ENCODE peak calls at places on chromosomes 2 and 18, in four cellular contexts. One of them, this sample, is unnamed.

GRCh38 chr18:8391068-8391467 is 218.2 kb upstream of the RAB12 start:
- DNase-seq in uterus: no peak
- DNase-seq in B cell: no peak
- DNase-seq in endothelial cell: no peak
- DNase-seq in this sample: no peak

GRCh38 chr2:5539281-5540211 is 152.6 kb upstream of the SOX11 start:
- DNase-seq in uterus: no peak
- DNase-seq in B cell: no peak
- DNase-seq in endothelial cell: peak; percentile 7
- DNase-seq in this sample: no peak

GRCh38 chr2:6639870-6640639 is 225.7 kb downstream of the CMPK2 start:
- DNase-seq in uterus: no peak
- DNase-seq in B cell: no peak
- DNase-seq in endothelial cell: peak; percentile 11
- DNase-seq in this sample: no peak

GRCh38 chr2:191301971-191302370 is 56.8 kb downstream of the MYO1B start:
- DNase-seq in uterus: no peak
- DNase-seq in B cell: no peak
- DNase-seq in endothelial cell: no peak
- DNase-seq in this sample: no peak

GRCh38 chr2:111897924-111898702 is at the start of gene MERTK:
- DNase-seq in uterus: peak; percentile 87
- DNase-seq in B cell: peak; percentile 71
- DNase-seq in endothelial cell: peak; percentile 95
- DNase-seq in this sample: peak; percentile 73

GRCh38 chr2:17539993-17540812 is at the start of gene VSNL1:
- DNase-seq in uterus: peak; percentile 83
- DNase-seq in B cell: no peak
- DNase-seq in endothelial cell: peak; percentile 94
- DNase-seq in this sample: no peak

GRCh38 chr2:222448806-222449205 is 24.5 kb downstream of the SGPP2 start:
- DNase-seq in uterus: peak; percentile 65
- DNase-seq in B cell: no peak
- DNase-seq in endothelial cell: no peak
- DNase-seq in this sample: no peak

GRCh38 chr2:42450136-42450535 is 43.6 kb downstream of the KCNG3 start:
- DNase-seq in uterus: no peak
- DNase-seq in B cell: no peak
- DNase-seq in endothelial cell: no peak
- DNase-seq in this sample: no peak

GRCh38 chr2:240960309-240960962 is 38.0 kb upstream of the SNED1 start:
- DNase-seq in uterus: peak; percentile 78
- DNase-seq in B cell: no peak
- DNase-seq in endothelial cell: no peak
- DNase-seq in this sample: no peak

GRCh38 chr2:69703189-69703588 is 38.7 kb upstream of the ANXA4 start:
- DNase-seq in uterus: no peak
- DNase-seq in B cell: no peak
- DNase-seq in endothelial cell: no peak
- DNase-seq in this sample: no peak

GRCh38 chr2:1455466-1455865 is 42.2 kb downstream of the TPO start:
- DNase-seq in uterus: no peak
- DNase-seq in B cell: no peak
- DNase-seq in endothelial cell: no peak
- DNase-seq in this sample: no peak

GRCh38 chr2:44242929-44243328 is 32.4 kb upstream of the SLC3A1 start:
- DNase-seq in uterus: no peak
- DNase-seq in B cell: no peak
- DNase-seq in endothelial cell: no peak
- DNase-seq in this sample: no peak

GRCh38 chr2:230942920-230943896 is 18.2 kb upstream of the GPR55 start:
- DNase-seq in uterus: no peak
- DNase-seq in B cell: peak; percentile 46
- DNase-seq in endothelial cell: no peak
- DNase-seq in this sample: no peak

GRCh38 chr2:24046930-24047702 is at the start of gene WDCP:
- DNase-seq in uterus: peak; percentile 92
- DNase-seq in B cell: peak; percentile 91
- DNase-seq in endothelial cell: peak; percentile 83
- DNase-seq in this sample: peak; percentile 31

GRCh38 chr2:226306969-226307368 is 492.7 kb downstream of the IRS1 start:
- DNase-seq in uterus: no peak
- DNase-seq in B cell: no peak
- DNase-seq in endothelial cell: no peak
- DNase-seq in this sample: no peak

GRCh38 chr2:1117569-1117968 is 166.9 kb downstream of the SNTG2 start:
- DNase-seq in uterus: no peak
- DNase-seq in B cell: no peak
- DNase-seq in endothelial cell: no peak
- DNase-seq in this sample: no peak

GRCh38 chr18:11909597-11910026 is 1.5 kb upstream of the MPPE1 start:
- DNase-seq in uterus: no peak
- DNase-seq in B cell: no peak
- DNase-seq in endothelial cell: no peak
- DNase-seq in this sample: no peak

GRCh38 chr2:230757476-230757875 is 44.8 kb downstream of the CAB39 start:
- DNase-seq in uterus: no peak
- DNase-seq in B cell: no peak
- DNase-seq in endothelial cell: no peak
- DNase-seq in this sample: no peak

GRCh38 chr2:85888020-85888744 is 608 bp downstream of the ST3GAL5 start:
- DNase-seq in uterus: no peak
- DNase-seq in B cell: peak; percentile 52
- DNase-seq in endothelial cell: peak; percentile 13
- DNase-seq in this sample: no peak

GRCh38 chr2:238305965-238306679 is 14.2 kb upstream of the TRAF3IP1 start:
- DNase-seq in uterus: no peak
- DNase-seq in B cell: no peak
- DNase-seq in endothelial cell: no peak
- DNase-seq in this sample: no peak

GRCh38 chr2:48007699-48008268 is 101.5 kb upstream of the FBXO11 start:
- DNase-seq in uterus: no peak
- DNase-seq in B cell: no peak
- DNase-seq in endothelial cell: no peak
- DNase-seq in this sample: no peak
- TF ChIP-seq CTCF in uterus: no peak
- TF ChIP-seq CTCF in B cell: peak; percentile 43
- TF ChIP-seq CTCF in endothelial cell: no peak
- TF ChIP-seq CTCF in this sample: no peak

GRCh38 chr18:9720327-9720726 is 12.2 kb downstream of the RAB31 start:
- DNase-seq in uterus: no peak
- DNase-seq in B cell: no peak
- DNase-seq in endothelial cell: no peak
- DNase-seq in this sample: no peak

GRCh38 chr18:9719421-9719981 is 11.4 kb downstream of the RAB31 start:
- DNase-seq in uterus: peak; percentile 54
- DNase-seq in B cell: no peak
- DNase-seq in endothelial cell: no peak
- DNase-seq in this sample: no peak

GRCh38 chr18:9721893-9722515 is 13.9 kb downstream of the RAB31 start:
- DNase-seq in uterus: no peak
- DNase-seq in B cell: no peak
- DNase-seq in endothelial cell: no peak
- DNase-seq in this sample: no peak

GRCh38 chr18:9724797-9725196 is 16.7 kb downstream of the RAB31 start:
- DNase-seq in uterus: no peak
- DNase-seq in B cell: no peak
- DNase-seq in endothelial cell: no peak
- DNase-seq in this sample: no peak

GRCh38 chr18:9722691-9723090 is 14.6 kb downstream of the RAB31 start:
- DNase-seq in uterus: no peak
- DNase-seq in B cell: no peak
- DNase-seq in endothelial cell: no peak
- DNase-seq in this sample: no peak
- TF ChIP-seq CTCF in uterus: no peak
- TF ChIP-seq CTCF in B cell: peak; percentile 12
- TF ChIP-seq CTCF in endothelial cell: no peak
- TF ChIP-seq CTCF in this sample: no peak

DNA sequence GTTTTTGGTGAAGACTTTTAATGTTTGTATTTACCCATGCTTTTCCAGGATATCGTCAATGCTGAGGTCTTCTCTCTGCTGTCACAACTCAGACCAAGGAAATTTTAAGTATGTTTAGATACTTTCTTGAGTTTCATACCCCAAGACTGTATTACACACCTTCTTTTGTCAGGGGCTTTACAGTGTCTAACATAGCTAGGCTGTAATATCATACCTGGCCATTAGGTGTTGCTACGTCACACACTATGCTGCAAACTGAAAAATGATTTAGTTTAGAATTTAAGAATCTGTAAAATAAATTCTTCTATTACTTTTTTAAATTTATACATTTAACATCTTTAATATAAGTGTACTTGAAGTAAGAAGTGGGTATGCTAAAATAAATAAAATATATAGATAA is 358.4 kb upstream of the NRP2 start:
- DNase-seq in uterus: no peak
- DNase-seq in B cell: peak; percentile 2
- DNase-seq in endothelial cell: no peak
- DNase-seq in this sample: no peak
- TF ChIP-seq CTCF in uterus: peak; percentile 6
- TF ChIP-seq CTCF in B cell: no peak
- TF ChIP-seq CTCF in endothelial cell: peak; percentile 47
- TF ChIP-seq CTCF in this sample: no peak

GRCh38 chr2:73282924-73283544 is 1.2 kb downstream of the FBXO41 start:
- DNase-seq in uterus: no peak
- DNase-seq in B cell: no peak
- DNase-seq in endothelial cell: no peak
- DNase-seq in this sample: no peak
- TF ChIP-seq CTCF in uterus: no peak
- TF ChIP-seq CTCF in B cell: no peak
- TF ChIP-seq CTCF in endothelial cell: no peak
- TF ChIP-seq CTCF in this sample: no peak

DNA sequence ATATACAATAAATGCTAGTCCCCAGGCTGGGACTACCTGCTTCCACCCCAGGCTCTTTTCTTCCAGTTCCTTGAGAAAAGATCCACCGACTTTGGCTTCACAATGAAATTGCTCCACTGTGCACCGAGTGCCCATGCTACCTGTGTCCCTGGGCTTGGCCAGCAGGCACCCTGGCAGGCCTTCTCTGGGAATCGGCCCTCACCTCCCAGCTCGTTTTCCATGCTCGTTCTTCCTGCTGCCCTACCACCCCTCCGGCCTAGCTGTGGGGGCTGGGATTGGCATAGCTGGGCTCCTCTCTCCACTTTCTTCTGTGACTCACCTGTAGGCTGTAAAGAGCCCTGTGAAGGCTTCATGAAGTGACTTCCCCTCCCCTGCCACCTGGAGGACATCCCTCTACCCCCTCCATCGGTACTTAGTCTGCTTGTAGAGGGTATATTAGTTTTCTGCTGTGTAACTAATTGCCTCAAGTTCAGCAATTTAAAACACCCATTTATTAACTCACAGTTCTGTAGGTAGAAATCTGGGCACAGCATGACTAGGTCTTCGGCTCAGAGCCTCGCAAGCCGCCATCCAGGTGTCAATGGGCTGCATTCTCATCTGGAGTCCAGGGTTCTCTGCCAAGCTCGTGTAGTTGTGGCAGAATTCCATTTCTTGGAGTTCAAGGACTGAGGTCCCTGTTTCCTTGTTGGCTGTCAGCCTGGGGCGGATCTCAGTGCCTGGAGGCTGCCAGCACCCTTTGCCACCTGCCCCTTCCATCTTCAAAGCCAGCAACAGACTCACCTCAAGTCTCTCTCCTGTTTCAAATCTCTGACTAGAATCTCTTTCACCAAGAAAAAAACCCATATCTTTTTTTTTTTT is 57.6 kb downstream of the DPYSL5 start:
- DNase-seq in uterus: no peak
- DNase-seq in B cell: no peak
- DNase-seq in endothelial cell: no peak
- DNase-seq in this sample: no peak
- TF ChIP-seq CTCF in uterus: no peak
- TF ChIP-seq CTCF in B cell: no peak
- TF ChIP-seq CTCF in endothelial cell: no peak
- TF ChIP-seq CTCF in this sample: no peak

GRCh38 chr2:65820454-65820853 is 388.1 kb upstream of the SPRED2 start:
- DNase-seq in uterus: no peak
- DNase-seq in B cell: no peak
- DNase-seq in endothelial cell: no peak
- DNase-seq in this sample: no peak

GRCh38 chr2:65819963-65820362 is 387.6 kb upstream of the SPRED2 start:
- DNase-seq in uterus: no peak
- DNase-seq in B cell: no peak
- DNase-seq in endothelial cell: no peak
- DNase-seq in this sample: no peak

GRCh38 chr2:65813772-65814171 is 381.4 kb upstream of the SPRED2 start:
- DNase-seq in uterus: no peak
- DNase-seq in B cell: no peak
- DNase-seq in endothelial cell: no peak
- DNase-seq in this sample: no peak

GRCh38 chr2:65823511-65823910 is 391.1 kb upstream of the SPRED2 start:
- DNase-seq in uterus: no peak
- DNase-seq in B cell: no peak
- DNase-seq in endothelial cell: no peak
- DNase-seq in this sample: no peak

GRCh38 chr2:65818873-65819451 is 386.6 kb upstream of the SPRED2 start:
- DNase-seq in uterus: no peak
- DNase-seq in B cell: no peak
- DNase-seq in endothelial cell: no peak
- DNase-seq in this sample: no peak
- TF ChIP-seq CTCF in uterus: no peak
- TF ChIP-seq CTCF in B cell: no peak
- TF ChIP-seq CTCF in endothelial cell: no peak
- TF ChIP-seq CTCF in this sample: no peak

GRCh38 chr2:160402997-160403979 is 90.3 kb downstream of the RBMS1 start:
- DNase-seq in uterus: no peak
- DNase-seq in B cell: no peak
- DNase-seq in endothelial cell: no peak
- DNase-seq in this sample: no peak
- TF ChIP-seq CTCF in uterus: no peak
- TF ChIP-seq CTCF in B cell: no peak
- TF ChIP-seq CTCF in endothelial cell: no peak
- TF ChIP-seq CTCF in this sample: no peak

DNA sequence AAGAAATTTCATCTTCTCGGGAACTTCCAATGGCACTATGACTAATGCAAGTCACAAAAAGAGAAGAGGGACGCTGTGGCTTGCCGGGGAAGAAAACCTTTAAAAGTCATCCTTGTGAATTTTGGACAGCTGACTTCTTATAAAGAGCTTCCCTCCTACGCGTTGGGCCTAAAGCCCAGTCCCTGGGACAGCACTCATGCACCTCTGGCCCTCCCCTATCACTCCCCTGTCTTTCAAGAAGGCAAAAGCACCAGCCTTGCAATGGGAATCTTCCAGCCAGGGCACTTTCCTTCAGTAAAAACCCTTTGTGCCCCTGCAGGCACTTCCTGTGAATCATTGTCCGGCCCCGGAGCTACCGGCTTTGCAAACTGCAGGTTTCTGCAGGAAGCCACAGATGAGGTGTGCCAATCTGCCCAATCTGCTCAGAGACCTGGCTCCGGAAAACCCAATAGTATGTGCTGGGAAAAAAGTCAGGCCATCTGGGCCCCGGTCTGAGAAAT is 7.1 kb downstream of the MREG start:
- DNase-seq in uterus: peak; percentile 31
- DNase-seq in B cell: no peak
- DNase-seq in endothelial cell: peak; percentile 54
- DNase-seq in this sample: no peak
- TF ChIP-seq CTCF in uterus: no peak
- TF ChIP-seq CTCF in B cell: no peak
- TF ChIP-seq CTCF in endothelial cell: no peak
- TF ChIP-seq CTCF in this sample: no peak

This sample was measured in D721Med.